ENCODE peak calls at places on chromosomes 4 and X, in five cellular contexts. One of them, this sample, is unnamed.

GRCh38 chrX:11663875-11664210 is 1.9 kb downstream of the ARHGAP6 start:
- DNase-seq in cardiac muscle cell: peak; percentile 6
- DNase-seq in activated effector memory CD4-positive, alpha-beta T cell treated with Interleukin-2 at 50 U/mL for 16 hours: no peak
- DNase-seq in NCI-H1105: no peak
- DNase-seq in RPMI7951: no peak
- DNase-seq in this sample: no peak

GRCh38 chr4:123667991-123668390 is 271.4 kb downstream of the SPRY1 start:
- DNase-seq in cardiac muscle cell: no peak
- DNase-seq in activated effector memory CD4-positive, alpha-beta T cell treated with Interleukin-2 at 50 U/mL for 16 hours: no peak
- DNase-seq in NCI-H1105: no peak
- DNase-seq in RPMI7951: no peak
- DNase-seq in this sample: no peak

GRCh38 chrX:97389761-97390192 is 506.1 kb downstream of the RPA4 start:
- DNase-seq in cardiac muscle cell: peak; percentile 79
- DNase-seq in activated effector memory CD4-positive, alpha-beta T cell treated with Interleukin-2 at 50 U/mL for 16 hours: no peak
- DNase-seq in NCI-H1105: no peak
- DNase-seq in RPMI7951: peak; percentile 64
- DNase-seq in this sample: no peak

GRCh38 chrX:22760513-22761057 is 239.2 kb upstream of the DDX53 start:
- DNase-seq in cardiac muscle cell: no peak
- DNase-seq in activated effector memory CD4-positive, alpha-beta T cell treated with Interleukin-2 at 50 U/mL for 16 hours: no peak
- DNase-seq in NCI-H1105: no peak
- DNase-seq in RPMI7951: no peak
- DNase-seq in this sample: no peak

GRCh38 chr4:145808021-145808650 is 128.2 kb downstream of the C4orf51 start:
- DNase-seq in cardiac muscle cell: peak; percentile 89
- DNase-seq in activated effector memory CD4-positive, alpha-beta T cell treated with Interleukin-2 at 50 U/mL for 16 hours: no peak
- DNase-seq in NCI-H1105: no peak
- DNase-seq in RPMI7951: peak; percentile 94
- DNase-seq in this sample: peak; percentile 34

GRCh38 chr4:141807501-141807900 is 171.1 kb downstream of the IL15 start:
- DNase-seq in cardiac muscle cell: peak; percentile 4
- DNase-seq in activated effector memory CD4-positive, alpha-beta T cell treated with Interleukin-2 at 50 U/mL for 16 hours: no peak
- DNase-seq in NCI-H1105: no peak
- DNase-seq in RPMI7951: peak; percentile 6
- DNase-seq in this sample: no peak

GRCh38 chrX:112841820-112842157 is 1.2 kb upstream of the AMOT start:
- DNase-seq in cardiac muscle cell: no peak
- DNase-seq in activated effector memory CD4-positive, alpha-beta T cell treated with Interleukin-2 at 50 U/mL for 16 hours: no peak
- DNase-seq in NCI-H1105: no peak
- DNase-seq in RPMI7951: no peak
- DNase-seq in this sample: no peak

GRCh38 chr4:177785000-177785399 is 342.8 kb upstream of the AGA start:
- DNase-seq in cardiac muscle cell: no peak
- DNase-seq in activated effector memory CD4-positive, alpha-beta T cell treated with Interleukin-2 at 50 U/mL for 16 hours: no peak
- DNase-seq in NCI-H1105: no peak
- DNase-seq in RPMI7951: no peak
- DNase-seq in this sample: no peak

This sample was measured in activated T-helper 2 cell treated with anti-CD3 and anti-CD28 coated beads, Interferon-gamma antibody, Interleukin-2, Interleukin-4, amounts not matched to agents 10 μg/mL and 5 μg/mL and 100 μg/mL, durations not matched to agents 14 hours and 24 hours and 36 hours.